ENCODE peak calls at places on chromosomes 6 and 20, in five cellular contexts. W, I, V, K and R are unnamed samples.

GRCh38 chr6:30915591-30915946 is 1.5 kb downstream of the VARS2 start:
- DNase-seq in W (peak; percentile 72), I (no peak), V (peak; percentile 76), K (peak; percentile 74), R (peak; percentile 54)

GRCh38 chr6:138654715-138655634 is 118.6 kb upstream of the CCDC28A start:
- DNase-seq in W (no peak), I (peak; percentile 50), V (no peak), K (no peak), R (no peak)

GRCh38 chr6:92122746-92123145 is 1296.6 kb downstream of the EPHA7 start:
- DNase-seq in W (no peak), I (no peak), V (peak; percentile 11), K (peak; percentile 11), R (no peak)

GRCh38 chr20:2088904-2089303 is 12.7 kb upstream of the STK35 start:
- DNase-seq in W (no peak), I (no peak), V (no peak), K (no peak), R (no peak)

GRCh38 chr6:100622907-100623692 is 158.4 kb upstream of the SIM1 start:
- DNase-seq in W (no peak), I (no peak), V (no peak), K (no peak), R (peak; percentile 20)

GRCh38 chr6:164347455-164347854 is 932.9 kb downstream of the QKI start:
- DNase-seq in W (peak; percentile 20), I (no peak), V (no peak), K (no peak), R (no peak)

GRCh38 chr6:29946380-29946779 is 4.0 kb downstream of the HLA-A start:
- DNase-seq in W (no peak), I (no peak), V (no peak), K (no peak), R (no peak)

GRCh38 chr6:36131517-36132220 is 1.4 kb downstream of the MAPK13 start:
- DNase-seq in W (peak; percentile 39), I (peak; percentile 92), V (peak; percentile 84), K (peak; percentile 87), R (no peak)

GRCh38 chr6:104705095-104705707 is 154.5 kb downstream of the HACE1 start:
- DNase-seq in W (no peak), I (no peak), V (no peak), K (no peak), R (peak; percentile 88)

GRCh38 chr6:142802124-142802523 is 142.9 kb downstream of the HIVEP2 start:
- DNase-seq in W (no peak), I (no peak), V (peak; percentile 65), K (no peak), R (peak; percentile 23)

GRCh38 chr6:139743629-139744028 is 369.2 kb upstream of the CITED2 start:
- DNase-seq in W (no peak), I (no peak), V (peak; percentile 64), K (no peak), R (no peak)

GRCh38 chr6:35496036-35496850 is 636 bp downstream of the TEAD3 start:
- DNase-seq in W (peak; percentile 80), I (no peak), V (peak; percentile 43), K (peak; percentile 77), R (no peak)

GRCh38 chr20:62805711-62806382 is 1.2 kb downstream of the OGFR start:
- DNase-seq in W (peak; percentile 37), I (no peak), V (peak; percentile 90), K (no peak), R (peak; percentile 63)

GRCh38 chr20:62806383-62807050 is 1.9 kb downstream of the OGFR start:
- DNase-seq in W (no peak), I (no peak), V (no peak), K (no peak), R (no peak)

GRCh38 chr20:62804632-62805364 is at the start of gene OGFR:
- DNase-seq in W (peak; percentile 91), I (no peak), V (no peak), K (peak; percentile 96), R (peak; percentile 84)

GRCh38 chr20:62804021-62804631 is 509 bp upstream of the OGFR start:
- DNase-seq in W (no peak), I (no peak), V (peak; percentile 67), K (peak; percentile 64), R (no peak)

GRCh38 chr20:62805365-62805710 is 703 bp downstream of the OGFR start:
- DNase-seq in W (no peak), I (no peak), V (no peak), K (peak; percentile 69), R (no peak)
- TF ChIP-seq REST in W (no peak), I (no peak), V (no peak), K (no peak), R (no peak)

GRCh38 chr6:159852877-159853276 is 37.9 kb upstream of the MAS1 start:
- DNase-seq in W (no peak), I (no peak), V (no peak), K (no peak), R (no peak)
- TF ChIP-seq GABPA in W (no peak), I (no peak), V (no peak), K (no peak), R (no peak)

GRCh38 chr20:23043376-23043775 is 6.1 kb downstream of the THBD start:
- DNase-seq in W (no peak), I (no peak), V (no peak), K (no peak), R (no peak)
- TF ChIP-seq POLR2AphosphoS5 in W (no peak), I (no peak), V (no peak), K (no peak), R (no peak)

DNA sequence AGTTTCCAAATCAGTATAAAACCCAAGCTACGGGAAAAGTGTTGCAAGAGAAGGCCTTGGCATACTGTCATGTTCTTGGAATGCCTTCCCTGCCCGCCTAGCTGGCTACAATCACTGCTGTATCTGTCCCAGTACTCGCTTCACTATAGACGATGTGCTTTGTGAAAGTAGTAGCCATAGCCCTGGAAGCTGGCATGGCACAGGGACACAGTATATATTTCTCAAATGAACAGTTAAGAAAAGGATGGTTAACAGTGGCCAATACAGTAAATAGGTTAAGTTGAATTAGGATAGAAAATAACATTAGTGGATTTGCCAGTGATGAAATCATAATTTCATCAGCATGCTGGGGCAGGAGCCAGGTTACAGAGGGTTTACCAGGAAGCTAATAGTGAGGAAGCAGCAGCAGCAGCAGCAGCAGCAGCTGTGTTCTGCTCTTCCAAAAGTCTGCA is 499.3 kb downstream of the CDKAL1 start:
- DNase-seq in W (no peak), I (no peak), V (no peak), K (peak; percentile 32), R (no peak)
- TF ChIP-seq REST in W (no peak), I (no peak), V (no peak), K (no peak), R (no peak)

GRCh38 chr6:3035397-3035796 is 32.9 kb upstream of the RIPK1 start:
- DNase-seq in W (peak; percentile 38), I (no peak), V (no peak), K (no peak), R (no peak)

GRCh38 chr6:3041147-3041546 is 27.1 kb upstream of the RIPK1 start:
- DNase-seq in W (no peak), I (no peak), V (no peak), K (no peak), R (no peak)

GRCh38 chr6:3036861-3037469 is 31.3 kb upstream of the RIPK1 start:
- DNase-seq in W (no peak), I (no peak), V (no peak), K (no peak), R (no peak)

GRCh38 chr6:3039384-3039783 is 28.9 kb upstream of the RIPK1 start:
- DNase-seq in W (no peak), I (no peak), V (no peak), K (no peak), R (no peak)

GRCh38 chr6:3037578-3038365 is 30.5 kb upstream of the RIPK1 start:
- DNase-seq in W (no peak), I (no peak), V (no peak), K (no peak), R (peak; percentile 24)
- TF ChIP-seq GABPA in W (no peak), I (no peak), V (no peak), K (no peak), R (no peak)

GRCh38 chr6:6588064-6588923 is at the start of gene LY86:
- DNase-seq in W (no peak), I (peak; percentile 97), V (no peak), K (no peak), R (no peak)
- TF ChIP-seq POLR2AphosphoS5 in W (no peak), I (peak; percentile 88), V (no peak), K (no peak), R (no peak)